ENCODE peak calls at places on chromosomes 16 and 17, in seven cellular contexts. C, O, G, E, N, Y and P are unnamed samples.

GRCh38 chr17:58370309-58370708 is 18.3 kb upstream of the SUPT4H1 start:
- DNase-seq in N (no peak), Y (no peak), O (no peak), C (no peak), G (no peak), E (no peak), P (no peak)

GRCh38 chr16:4601317-4602186 is 13.1 kb downstream of the UBALD1 start:
- DNase-seq in G (no peak), E (no peak), N (no peak), C (no peak), Y (no peak), O (no peak), P (no peak)

GRCh38 chr17:82384730-82385429 is 13.3 kb downstream of the UTS2R start:
- DNase-seq in E (peak; percentile 30), Y (peak; percentile 81), O (no peak), G (peak; percentile 58), N (peak; percentile 38), C (peak; percentile 80), P (peak; percentile 85)

GRCh38 chr16:70688266-70688742 is 2.5 kb upstream of the MTSS2 start:
- DNase-seq in G (peak; percentile 77), C (no peak), E (no peak), O (no peak), Y (no peak), N (peak; percentile 59), P (peak; percentile 68)

GRCh38 chr17:63930951-63931575 is 1.1 kb downstream of the CD79B start:
- DNase-seq in Y (no peak), G (peak; percentile 77), O (peak; percentile 67), N (peak; percentile 32), C (no peak), E (peak; percentile 66), P (peak; percentile 68)

GRCh38 chr16:58024673-58025350 is 742 bp upstream of the MMP15 start:
- DNase-seq in C (peak; percentile 13), O (no peak), G (peak; percentile 52), Y (no peak), N (no peak), E (peak; percentile 85), P (no peak)

GRCh38 chr17:68704897-68705296 is 103.7 kb upstream of the FAM20A start:
- DNase-seq in Y (no peak), N (peak; percentile 82), C (no peak), E (no peak), G (no peak), O (no peak), P (no peak)

GRCh38 chr17:7650509-7651096 is at the start of gene ATP1B2:
- DNase-seq in C (no peak), E (peak; percentile 88), Y (peak; percentile 47), N (peak; percentile 54), G (peak; percentile 76), O (peak; percentile 55), P (peak; percentile 59)

GRCh38 chr17:57612202-57613071 is 132.7 kb downstream of the CCDC182 start:
- DNase-seq in G (no peak), N (no peak), E (peak; percentile 69), Y (no peak), C (no peak), O (peak; percentile 6), P (no peak)

GRCh38 chr17:29091591-29092291 is 48.8 kb downstream of the PIPOX start:
- DNase-seq in C (peak; percentile 45), G (no peak), N (no peak), Y (no peak), O (no peak), E (no peak), P (no peak)